ENCODE peak calls at places on chromosomes 11 and 22, in five cellular contexts. One of them, this sample, is unnamed.

GRCh38 chr11:17164361-17165246 is 43.2 kb downstream of the PIK3C2A start:
- DNase-seq in pulmonary artery endothelial cell: no peak
- DNase-seq in activated naive CD8-positive, alpha-beta T cell treated with anti-CD3 and anti-CD28 coated beads, Interleukin-2, amount 50 U/mL, for 24 hours: no peak
- DNase-seq in activated CD4-positive, alpha-beta T cell treated with anti-CD3 and anti-CD28 coated beads for 24 hours: no peak
- DNase-seq in foreskin fibroblast: peak
- DNase-seq in this sample: no peak

GRCh38 chr22:42754658-42755057 is 34.0 kb upstream of the A4GALT start:
- DNase-seq in activated naive CD8-positive, alpha-beta T cell treated with anti-CD3 and anti-CD28 coated beads, Interleukin-2, amount 50 U/mL, for 24 hours: no peak
- DNase-seq in activated CD4-positive, alpha-beta T cell treated with anti-CD3 and anti-CD28 coated beads for 24 hours: no peak
- DNase-seq in foreskin fibroblast: peak
- DNase-seq in pulmonary artery endothelial cell: no peak
- DNase-seq in this sample: peak

GRCh38 chr11:118111019-118111743 is 24.4 kb upstream of the SMIM35 start:
- DNase-seq in activated naive CD8-positive, alpha-beta T cell treated with anti-CD3 and anti-CD28 coated beads, Interleukin-2, amount 50 U/mL, for 24 hours: no peak
- DNase-seq in foreskin fibroblast: no peak
- DNase-seq in activated CD4-positive, alpha-beta T cell treated with anti-CD3 and anti-CD28 coated beads for 24 hours: no peak
- DNase-seq in pulmonary artery endothelial cell: no peak
- DNase-seq in this sample: peak

GRCh38 chr11:15716550-15716949 is 601.8 kb downstream of the INSC start:
- DNase-seq in activated naive CD8-positive, alpha-beta T cell treated with anti-CD3 and anti-CD28 coated beads, Interleukin-2, amount 50 U/mL, for 24 hours: no peak
- DNase-seq in foreskin fibroblast: no peak
- DNase-seq in pulmonary artery endothelial cell: no peak
- DNase-seq in activated CD4-positive, alpha-beta T cell treated with anti-CD3 and anti-CD28 coated beads for 24 hours: no peak
- DNase-seq in this sample: peak

GRCh38 chr11:16336721-16337120 is 19.6 kb downstream of the SOX6 start:
- DNase-seq in activated CD4-positive, alpha-beta T cell treated with anti-CD3 and anti-CD28 coated beads for 24 hours: no peak
- DNase-seq in foreskin fibroblast: no peak
- DNase-seq in activated naive CD8-positive, alpha-beta T cell treated with anti-CD3 and anti-CD28 coated beads, Interleukin-2, amount 50 U/mL, for 24 hours: no peak
- DNase-seq in pulmonary artery endothelial cell: no peak
- DNase-seq in this sample: no peak

GRCh38 chr11:117143390-117143789 is 697 bp upstream of the PAFAH1B2 start:
- DNase-seq in pulmonary artery endothelial cell: peak
- DNase-seq in activated CD4-positive, alpha-beta T cell treated with anti-CD3 and anti-CD28 coated beads for 24 hours: no peak
- DNase-seq in activated naive CD8-positive, alpha-beta T cell treated with anti-CD3 and anti-CD28 coated beads, Interleukin-2, amount 50 U/mL, for 24 hours: peak
- DNase-seq in foreskin fibroblast: peak
- DNase-seq in this sample: peak

GRCh38 chr11:7600205-7600775 is 73.0 kb downstream of the CYB5R2 start:
- DNase-seq in foreskin fibroblast: peak
- DNase-seq in activated naive CD8-positive, alpha-beta T cell treated with anti-CD3 and anti-CD28 coated beads, Interleukin-2, amount 50 U/mL, for 24 hours: no peak
- DNase-seq in activated CD4-positive, alpha-beta T cell treated with anti-CD3 and anti-CD28 coated beads for 24 hours: no peak
- DNase-seq in pulmonary artery endothelial cell: peak
- DNase-seq in this sample: peak

GRCh38 chr11:75470681-75471080 is 37.7 kb upstream of the KLHL35 start:
- DNase-seq in activated CD4-positive, alpha-beta T cell treated with anti-CD3 and anti-CD28 coated beads for 24 hours: no peak
- DNase-seq in activated naive CD8-positive, alpha-beta T cell treated with anti-CD3 and anti-CD28 coated beads, Interleukin-2, amount 50 U/mL, for 24 hours: no peak
- DNase-seq in foreskin fibroblast: no peak
- DNase-seq in pulmonary artery endothelial cell: no peak
- DNase-seq in this sample: no peak

GRCh38 chr11:117868815-117869642 is 7.4 kb downstream of the FXYD6 start:
- DNase-seq in pulmonary artery endothelial cell: no peak
- DNase-seq in activated naive CD8-positive, alpha-beta T cell treated with anti-CD3 and anti-CD28 coated beads, Interleukin-2, amount 50 U/mL, for 24 hours: no peak
- DNase-seq in activated CD4-positive, alpha-beta T cell treated with anti-CD3 and anti-CD28 coated beads for 24 hours: no peak
- DNase-seq in foreskin fibroblast: no peak
- DNase-seq in this sample: no peak

GRCh38 chr11:87926250-87926970 is 248.8 kb downstream of the RAB38 start:
- DNase-seq in activated naive CD8-positive, alpha-beta T cell treated with anti-CD3 and anti-CD28 coated beads, Interleukin-2, amount 50 U/mL, for 24 hours: no peak
- DNase-seq in activated CD4-positive, alpha-beta T cell treated with anti-CD3 and anti-CD28 coated beads for 24 hours: no peak
- DNase-seq in foreskin fibroblast: peak
- DNase-seq in pulmonary artery endothelial cell: no peak
- DNase-seq in this sample: peak

GRCh38 chr11:68651208-68651984 is 32.9 kb upstream of the GAL start:
- DNase-seq in activated CD4-positive, alpha-beta T cell treated with anti-CD3 and anti-CD28 coated beads for 24 hours: no peak
- DNase-seq in foreskin fibroblast: no peak
- DNase-seq in pulmonary artery endothelial cell: no peak
- DNase-seq in activated naive CD8-positive, alpha-beta T cell treated with anti-CD3 and anti-CD28 coated beads, Interleukin-2, amount 50 U/mL, for 24 hours: no peak
- DNase-seq in this sample: no peak

GRCh38 chr11:99968336-99968735 is 718.8 kb upstream of the ARHGAP42 start:
- DNase-seq in pulmonary artery endothelial cell: no peak
- DNase-seq in activated CD4-positive, alpha-beta T cell treated with anti-CD3 and anti-CD28 coated beads for 24 hours: no peak
- DNase-seq in foreskin fibroblast: no peak
- DNase-seq in activated naive CD8-positive, alpha-beta T cell treated with anti-CD3 and anti-CD28 coated beads, Interleukin-2, amount 50 U/mL, for 24 hours: no peak
- DNase-seq in this sample: no peak

GRCh38 chr11:12245549-12245986 is 131.8 kb upstream of the PARVA start:
- DNase-seq in activated naive CD8-positive, alpha-beta T cell treated with anti-CD3 and anti-CD28 coated beads, Interleukin-2, amount 50 U/mL, for 24 hours: no peak
- DNase-seq in pulmonary artery endothelial cell: no peak
- DNase-seq in foreskin fibroblast: peak
- DNase-seq in activated CD4-positive, alpha-beta T cell treated with anti-CD3 and anti-CD28 coated beads for 24 hours: no peak
- DNase-seq in this sample: no peak

GRCh38 chr11:118618115-118618990 is 10.9 kb downstream of the PHLDB1 start:
- DNase-seq in pulmonary artery endothelial cell: peak
- DNase-seq in activated naive CD8-positive, alpha-beta T cell treated with anti-CD3 and anti-CD28 coated beads, Interleukin-2, amount 50 U/mL, for 24 hours: no peak
- DNase-seq in activated CD4-positive, alpha-beta T cell treated with anti-CD3 and anti-CD28 coated beads for 24 hours: no peak
- DNase-seq in foreskin fibroblast: peak
- DNase-seq in this sample: peak

GRCh38 chr11:20497124-20497792 is 102.2 kb upstream of the SLC6A5 start:
- DNase-seq in foreskin fibroblast: no peak
- DNase-seq in activated CD4-positive, alpha-beta T cell treated with anti-CD3 and anti-CD28 coated beads for 24 hours: no peak
- DNase-seq in activated naive CD8-positive, alpha-beta T cell treated with anti-CD3 and anti-CD28 coated beads, Interleukin-2, amount 50 U/mL, for 24 hours: no peak
- DNase-seq in pulmonary artery endothelial cell: no peak
- DNase-seq in this sample: no peak

GRCh38 chr22:44448271-44448780 is 49.7 kb downstream of the RTL6 start:
- DNase-seq in foreskin fibroblast: peak
- DNase-seq in activated naive CD8-positive, alpha-beta T cell treated with anti-CD3 and anti-CD28 coated beads, Interleukin-2, amount 50 U/mL, for 24 hours: no peak
- DNase-seq in pulmonary artery endothelial cell: no peak
- DNase-seq in activated CD4-positive, alpha-beta T cell treated with anti-CD3 and anti-CD28 coated beads for 24 hours: no peak
- DNase-seq in this sample: peak

GRCh38 chr22:42990131-42990838 is 24.7 kb downstream of the PACSIN2 start:
- DNase-seq in pulmonary artery endothelial cell: peak
- DNase-seq in foreskin fibroblast: peak
- DNase-seq in activated CD4-positive, alpha-beta T cell treated with anti-CD3 and anti-CD28 coated beads for 24 hours: no peak
- DNase-seq in activated naive CD8-positive, alpha-beta T cell treated with anti-CD3 and anti-CD28 coated beads, Interleukin-2, amount 50 U/mL, for 24 hours: no peak
- DNase-seq in this sample: peak